ENCODE peak calls at places on chromosomes 4 and X, in nine cellular contexts. Z is esophagus squamous epithelium, O is stomach, A is tibial nerve, M is transverse colon, D is right lobe of liver, H is sigmoid colon, R is astrocyte, Y is pancreas. X is an unnamed sample.
A peak's percentile ranks its signal among the peaks of the same experiment; 100 is the strongest.

GRCh38 chr4:163165217-163166017 is 1.3 kb downstream of the NAF1 start:
- DNase-seq in Z (no peak), O (no peak), A (no peak), M (no peak), D (no peak), H (no peak), R (peak; percentile 22), Y (no peak), X (no peak)

GRCh38 chr4:168857546-168858314 is 152.3 kb downstream of the CBR4 start:
- DNase-seq in Z (no peak), O (no peak), A (no peak), M (no peak), D (no peak), H (no peak), R (peak; percentile 87), Y (no peak), X (no peak)

GRCh38 chrX:19040373-19040772 is 56.5 kb upstream of the PHKA2 start:
- DNase-seq in Z (no peak), O (no peak), A (no peak), M (no peak), D (no peak), H (no peak), R (no peak), Y (no peak), X (no peak)

GRCh38 chrX:16712116-16712824 is at the start of gene CTPS2:
- DNase-seq in Z (no peak), O (peak; percentile 70), A (peak; percentile 23), M (peak; percentile 77), D (peak; percentile 81), H (peak; percentile 85), R (peak; percentile 36), Y (peak; percentile 57), X (peak; percentile 69)

GRCh38 chr4:105433421-105433820 is 40.4 kb downstream of the PPA2 start:
- DNase-seq in Z (no peak), O (no peak), A (no peak), M (no peak), D (no peak), H (no peak), R (no peak), Y (no peak), X (no peak)

GRCh38 chr4:18798123-18798522 is 776.6 kb upstream of the LCORL start:
- DNase-seq in Z (no peak), O (no peak), A (no peak), M (no peak), D (no peak), H (no peak), R (no peak), Y (no peak), X (no peak)

GRCh38 chr4:51870441-51871188 is 27.7 kb downstream of the DCUN1D4 start:
- DNase-seq in Z (no peak), O (no peak), A (no peak), M (no peak), D (no peak), H (no peak), R (no peak), Y (no peak), X (no peak)

GRCh38 chr4:109406337-109406931 is 27.2 kb upstream of the SEC24B start:
- DNase-seq in Z (no peak), O (no peak), A (no peak), M (no peak), D (no peak), H (no peak), R (peak; percentile 55), Y (no peak), X (no peak)

GRCh38 chr4:102586644-102587021 is 85.5 kb downstream of the NFKB1 start:
- DNase-seq in Z (no peak), O (no peak), A (no peak), M (no peak), D (no peak), H (no peak), R (no peak), Y (no peak), X (no peak)
- H3K36me3 ChIP-seq in Z (no peaks in the 10 kb centered on the region), O (peaks cover 81% of the 10 kb centered on the region), A (no peaks in the 10 kb centered on the region), M (no peaks in the 10 kb centered on the region), D (no peaks in the 10 kb centered on the region), H (no peaks in the 10 kb centered on the region), R (peaks cover 26% of the 10 kb centered on the region), Y (peaks cover 33% of the 10 kb centered on the region), X (no peaks in the 10 kb centered on the region)

DNA sequence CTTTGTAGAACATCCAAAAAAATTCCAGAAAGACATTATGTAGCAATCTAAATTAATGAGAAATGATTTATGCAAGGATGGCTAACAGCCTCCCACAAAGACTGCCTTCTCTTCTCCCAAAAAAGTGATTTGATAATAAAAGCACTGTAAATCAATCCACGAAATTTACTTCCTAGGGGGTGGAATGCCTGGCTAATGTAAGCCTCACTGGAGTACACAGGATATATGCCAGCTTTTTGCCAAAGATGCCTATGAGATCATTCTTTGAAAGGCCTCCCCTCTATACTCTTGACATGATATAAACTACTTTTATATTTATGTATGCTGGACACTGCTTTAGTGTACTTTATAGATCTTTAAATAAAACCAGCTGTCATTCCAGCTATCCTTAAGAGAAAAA is 211.1 kb downstream of the ADAMTS3 start:
- DNase-seq in Z (no peak), O (no peak), A (no peak), M (no peak), D (no peak), H (no peak), R (no peak), Y (no peak), X (no peak)
- TF ChIP-seq CTCF in Z (no peak), O (no peak), A (no peak), M (no peak), D (no peak), H (no peak), R (no peak), Y (no peak), X (no peak)

GRCh38 chr4:89293299-89293698 is 14.3 kb downstream of the GPRIN3 start:
- DNase-seq in Z (no peak), O (no peak), A (no peak), M (no peak), D (peak; percentile 73), H (no peak), R (no peak), Y (no peak), X (no peak)
- H3K4me1 ChIP-seq in Z (peaks cover 3% of the 10 kb centered on the region), O (peaks cover 44% of the 10 kb centered on the region), A (no peaks in the 10 kb centered on the region), M (peaks cover 66% of the 10 kb centered on the region), D (no peaks in the 10 kb centered on the region), H (no peaks in the 10 kb centered on the region), R (no peaks in the 10 kb centered on the region), Y (peaks cover 47% of the 10 kb centered on the region), X (no peaks in the 10 kb centered on the region)

GRCh38 chr4:2691313-2691712 is 64.8 kb downstream of the TNIP2 start:
- DNase-seq in Z (no peak), O (no peak), A (no peak), M (no peak), D (no peak), H (no peak), R (no peak), Y (no peak), X (no peak)
- H3K36me3 ChIP-seq in Z (no peaks in the 10 kb centered on the region), O (peaks cover 100% of the 10 kb centered on the region), A (peaks cover 31% of the 10 kb centered on the region), M (no peaks in the 10 kb centered on the region), D (no peaks in the 10 kb centered on the region), H (peaks cover 33% of the 10 kb centered on the region), R (peaks cover 28% of the 10 kb centered on the region), Y (peaks cover 63% of the 10 kb centered on the region), X (peaks cover 87% of the 10 kb centered on the region)

GRCh38 chrX:132636080-132636479 is 147.2 kb upstream of the MBNL3 start:
- DNase-seq in Z (no peak), O (no peak), A (no peak), M (no peak), D (no peak), H (no peak), R (no peak), Y (no peak), X (no peak)
- TF ChIP-seq CTCF in Z (no peak), O (no peak), A (no peak), M (no peak), D (peak; percentile 27), H (no peak), R (no peak), Y (no peak), X (no peak)

GRCh38 chr4:10664408-10664807 is 20.2 kb downstream of the CLNK start:
- DNase-seq in Z (no peak), O (peak; percentile 48), A (no peak), M (no peak), D (no peak), H (no peak), R (peak; percentile 96), Y (no peak), X (no peak)

GRCh38 chr4:10670346-10670745 is 14.2 kb downstream of the CLNK start:
- DNase-seq in Z (no peak), O (no peak), A (no peak), M (no peak), D (no peak), H (no peak), R (no peak), Y (no peak), X (no peak)

GRCh38 chr4:10667651-10668341 is 16.8 kb downstream of the CLNK start:
- DNase-seq in Z (no peak), O (no peak), A (no peak), M (no peak), D (no peak), H (no peak), R (no peak), Y (no peak), X (no peak)

GRCh38 chr4:10662937-10663336 is 21.6 kb downstream of the CLNK start:
- DNase-seq in Z (no peak), O (no peak), A (no peak), M (no peak), D (no peak), H (no peak), R (peak; percentile 70), Y (no peak), X (no peak)

DNA sequence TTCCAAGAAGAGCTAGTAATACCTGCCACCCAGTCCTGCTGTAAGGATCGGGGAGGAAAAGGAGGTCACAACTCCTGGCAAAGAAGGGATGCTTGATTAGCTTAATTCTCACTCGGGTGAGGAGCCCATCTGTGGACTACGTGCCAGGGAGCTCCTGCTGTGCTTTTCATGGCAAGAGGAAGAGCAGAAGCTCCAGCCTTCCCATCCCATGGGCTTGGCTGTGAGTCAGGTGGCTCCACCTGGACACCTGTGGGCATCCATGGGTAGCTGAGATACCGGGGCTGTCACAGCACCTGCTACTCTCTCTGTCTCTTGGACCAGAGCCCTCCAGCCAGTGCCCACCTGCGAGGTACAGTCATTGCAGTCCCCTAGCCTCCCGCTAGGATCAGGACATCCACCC is 18.0 kb downstream of the CLNK start:
- DNase-seq in Z (no peak), O (no peak), A (no peak), M (no peak), D (no peak), H (no peak), R (no peak), Y (no peak), X (no peak)
- H3K4me1 ChIP-seq in Z (peaks cover 5% of the 10 kb centered on the region), O (no peaks in the 10 kb centered on the region), A (no peaks in the 10 kb centered on the region), M (no peaks in the 10 kb centered on the region), D (no peaks in the 10 kb centered on the region), H (peaks cover 11% of the 10 kb centered on the region), R (peaks cover 10% of the 10 kb centered on the region), Y (no peaks in the 10 kb centered on the region), X (no peaks in the 10 kb centered on the region)

GRCh38 chr4:82429728-82430192 is 502 bp downstream of the HNRNPDL start:
- DNase-seq in Z (peak; percentile 52), O (no peak), A (no peak), M (no peak), D (no peak), H (peak; percentile 75), R (peak; percentile 32), Y (no peak), X (no peak)
- H3K36me3 ChIP-seq in Z (no peaks in the 10 kb centered on the region), O (peaks cover 26% of the 10 kb centered on the region), A (peaks cover 7% of the 10 kb centered on the region), M (no peaks in the 10 kb centered on the region), D (no peaks in the 10 kb centered on the region), H (no peaks in the 10 kb centered on the region), R (peaks cover 38% of the 10 kb centered on the region), Y (peaks cover 25% of the 10 kb centered on the region), X (peaks cover 24% of the 10 kb centered on the region)